ENCODE peak calls at places on chromosomes 13 and 19, in four cellular contexts. W is stimulated activated naive B cell treated with anti-CD40 and anti-IgM and Interleukin-4, amounts not matched to agents 10 μg/mL and 1 μg/mL and 100 μg/mL, for 72 hours; T is NCI-H460; P is T-helper 9 cell. K is an unnamed sample.

GRCh38 chr19:14352526-14352925 is 28.7 kb upstream of the ADGRE5 start:
- DNase-seq in W (no peak), P (no peak), T (no peak), K (no peak)

GRCh38 chr19:49436381-49437017 is 4.8 kb downstream of the SLC17A7 start:
- DNase-seq in T (no peak), P (no peak), W (peak; percentile 23), K (no peak)

GRCh38 chr13:79290595-79291244 is 115.3 kb downstream of the RBM26 start:
- DNase-seq in W (no peak), P (no peak), T (no peak), K (no peak)

GRCh38 chr13:56755181-56755580 is 385.5 kb upstream of the PRR20A start:
- DNase-seq in T (no peak), W (no peak), P (no peak), K (no peak)

GRCh38 chr13:93687261-93687660 is 460.7 kb downstream of the GPC6 start:
- DNase-seq in T (no peak), P (no peak), W (no peak), K (no peak)

GRCh38 chr19:277581-278165 is 13.5 kb downstream of the PLPP2 start:
- DNase-seq in T (no peak), W (no peak), P (no peak), K (no peak)

GRCh38 chr13:23828866-23829265 is 60.3 kb downstream of the MIPEP start:
- DNase-seq in T (no peak), W (no peak), P (no peak), K (no peak)

GRCh38 chr13:43865892-43866291 is 13.6 kb downstream of the CCDC122 start:
- DNase-seq in P (no peak), W (no peak), T (peak; percentile 56), K (no peak)

GRCh38 chr19:53812335-53812734 is 11.8 kb downstream of the NLRP12 start:
- DNase-seq in P (no peak), W (no peak), T (no peak), K (no peak)

GRCh38 chr19:55657004-55657747 is 2.3 kb downstream of the U2AF2 start:
- DNase-seq in P (no peak), W (no peak), T (no peak), K (no peak)

GRCh38 chr19:15234525-15235130 is 2.4 kb upstream of the EPHX3 start:
- DNase-seq in P (no peak), W (no peak), T (no peak), K (no peak)

GRCh38 chr13:69928262-69928661 is 179.4 kb upstream of the ATXN8OS start:
- DNase-seq in P (no peak), W (no peak), T (no peak), K (no peak)

GRCh38 chr13:107712145-107712544 is 503.2 kb downstream of the LIG4 start:
- DNase-seq in P (no peak), T (no peak), W (no peak), K (no peak)

GRCh38 chr13:50617134-50617721 is 226.3 kb downstream of the DLEU7 start:
- DNase-seq in P (no peak), T (no peak), W (no peak), K (no peak)

GRCh38 chr19:46015080-46015960 is 7.5 kb downstream of the PGLYRP1 start:
- DNase-seq in P (peak; percentile 63), W (peak; percentile 37), T (peak; percentile 64), K (peak; percentile 58)

GRCh38 chr19:17468302-17469091 is 1.8 kb upstream of the SLC27A1 start:
- DNase-seq in W (no peak), T (no peak), P (no peak), K (no peak)

GRCh38 chr19:13011653-13012389 is 16.5 kb downstream of the NFIX start:
- DNase-seq in W (no peak), P (no peak), T (no peak), K (no peak)